ENCODE peak calls at places on chromosomes 16 and 17, in nine cellular contexts. One of them, this sample, is unnamed.

GRCh38 chr16:73054732-73055481 is 7.0 kb upstream of the ZFHX3 start:
- DNase-seq in BJ: no peak
- DNase-seq in activated naive CD4-positive, alpha-beta T cell treated with anti-CD3 and anti-CD28 coated beads, Interleukin-2, amount 50 U/mL, for 16 hours: no peak
- DNase-seq in activated T-cell treated with anti-CD3 and anti-CD28 coated beads, Interleukin-2, amount 50 U/mL, for 72 hours: no peak
- DNase-seq in NCI-H748 treated with DMSO at 0.1 percent for 48 hours: peak
- DNase-seq in GM04504: no peak
- DNase-seq in activated CD4-positive, alpha-beta T cell treated with anti-CD3 and anti-CD28 coated beads, Interleukin-2, amount 10 ng/mL, durations not matched to agents 7 days and 5 days: no peak
- DNase-seq in dorsolateral prefrontal cortex: no peak
- DNase-seq in RCC 7860: peak
- DNase-seq in this sample: peak

GRCh38 chr17:75511610-75512575 is 3.4 kb downstream of the CASKIN2 start:
- DNase-seq in BJ: no peak
- DNase-seq in activated naive CD4-positive, alpha-beta T cell treated with anti-CD3 and anti-CD28 coated beads, Interleukin-2, amount 50 U/mL, for 16 hours: no peak
- DNase-seq in activated T-cell treated with anti-CD3 and anti-CD28 coated beads, Interleukin-2, amount 50 U/mL, for 72 hours: no peak
- DNase-seq in NCI-H748 treated with DMSO at 0.1 percent for 48 hours: no peak
- DNase-seq in GM04504: no peak
- DNase-seq in activated CD4-positive, alpha-beta T cell treated with anti-CD3 and anti-CD28 coated beads, Interleukin-2, amount 10 ng/mL, durations not matched to agents 7 days and 5 days: no peak
- DNase-seq in dorsolateral prefrontal cortex: no peak
- DNase-seq in RCC 7860: peak
- DNase-seq in this sample: no peak

GRCh38 chr16:2275476-2276450 is 7.8 kb upstream of the RNPS1 start:
- DNase-seq in BJ: no peak
- DNase-seq in activated naive CD4-positive, alpha-beta T cell treated with anti-CD3 and anti-CD28 coated beads, Interleukin-2, amount 50 U/mL, for 16 hours: no peak
- DNase-seq in activated T-cell treated with anti-CD3 and anti-CD28 coated beads, Interleukin-2, amount 50 U/mL, for 72 hours: no peak
- DNase-seq in NCI-H748 treated with DMSO at 0.1 percent for 48 hours: no peak
- DNase-seq in GM04504: no peak
- DNase-seq in activated CD4-positive, alpha-beta T cell treated with anti-CD3 and anti-CD28 coated beads, Interleukin-2, amount 10 ng/mL, durations not matched to agents 7 days and 5 days: no peak
- DNase-seq in dorsolateral prefrontal cortex: no peak
- DNase-seq in RCC 7860: no peak
- DNase-seq in this sample: no peak

GRCh38 chr16:66199189-66199588 is 167.3 kb upstream of the CDH5 start:
- DNase-seq in BJ: no peak
- DNase-seq in activated naive CD4-positive, alpha-beta T cell treated with anti-CD3 and anti-CD28 coated beads, Interleukin-2, amount 50 U/mL, for 16 hours: no peak
- DNase-seq in activated T-cell treated with anti-CD3 and anti-CD28 coated beads, Interleukin-2, amount 50 U/mL, for 72 hours: no peak
- DNase-seq in NCI-H748 treated with DMSO at 0.1 percent for 48 hours: no peak
- DNase-seq in GM04504: no peak
- DNase-seq in activated CD4-positive, alpha-beta T cell treated with anti-CD3 and anti-CD28 coated beads, Interleukin-2, amount 10 ng/mL, durations not matched to agents 7 days and 5 days: no peak
- DNase-seq in dorsolateral prefrontal cortex: no peak
- DNase-seq in RCC 7860: no peak
- DNase-seq in this sample: no peak

GRCh38 chr16:23403547-23403946 is 49.4 kb downstream of the COG7 start:
- DNase-seq in BJ: no peak
- DNase-seq in activated naive CD4-positive, alpha-beta T cell treated with anti-CD3 and anti-CD28 coated beads, Interleukin-2, amount 50 U/mL, for 16 hours: no peak
- DNase-seq in activated T-cell treated with anti-CD3 and anti-CD28 coated beads, Interleukin-2, amount 50 U/mL, for 72 hours: no peak
- DNase-seq in NCI-H748 treated with DMSO at 0.1 percent for 48 hours: no peak
- DNase-seq in GM04504: no peak
- DNase-seq in activated CD4-positive, alpha-beta T cell treated with anti-CD3 and anti-CD28 coated beads, Interleukin-2, amount 10 ng/mL, durations not matched to agents 7 days and 5 days: no peak
- DNase-seq in dorsolateral prefrontal cortex: no peak
- DNase-seq in RCC 7860: no peak
- DNase-seq in this sample: no peak

GRCh38 chr17:50055426-50056216 is at the start of gene ITGA3:
- DNase-seq in BJ: no peak
- DNase-seq in activated naive CD4-positive, alpha-beta T cell treated with anti-CD3 and anti-CD28 coated beads, Interleukin-2, amount 50 U/mL, for 16 hours: peak
- DNase-seq in activated T-cell treated with anti-CD3 and anti-CD28 coated beads, Interleukin-2, amount 50 U/mL, for 72 hours: peak
- DNase-seq in NCI-H748 treated with DMSO at 0.1 percent for 48 hours: peak
- DNase-seq in GM04504: peak
- DNase-seq in activated CD4-positive, alpha-beta T cell treated with anti-CD3 and anti-CD28 coated beads, Interleukin-2, amount 10 ng/mL, durations not matched to agents 7 days and 5 days: peak
- DNase-seq in dorsolateral prefrontal cortex: peak
- DNase-seq in RCC 7860: peak
- DNase-seq in this sample: peak

GRCh38 chr16:67541391-67542263 is 13.0 kb downstream of the RIPOR1 start:
- DNase-seq in BJ: no peak
- DNase-seq in activated naive CD4-positive, alpha-beta T cell treated with anti-CD3 and anti-CD28 coated beads, Interleukin-2, amount 50 U/mL, for 16 hours: no peak
- DNase-seq in activated T-cell treated with anti-CD3 and anti-CD28 coated beads, Interleukin-2, amount 50 U/mL, for 72 hours: no peak
- DNase-seq in NCI-H748 treated with DMSO at 0.1 percent for 48 hours: no peak
- DNase-seq in GM04504: no peak
- DNase-seq in activated CD4-positive, alpha-beta T cell treated with anti-CD3 and anti-CD28 coated beads, Interleukin-2, amount 10 ng/mL, durations not matched to agents 7 days and 5 days: no peak
- DNase-seq in dorsolateral prefrontal cortex: no peak
- DNase-seq in RCC 7860: peak
- DNase-seq in this sample: no peak

GRCh38 chr16:85390511-85391174 is 222.5 kb upstream of the GSE1 start:
- DNase-seq in BJ: peak
- DNase-seq in activated naive CD4-positive, alpha-beta T cell treated with anti-CD3 and anti-CD28 coated beads, Interleukin-2, amount 50 U/mL, for 16 hours: no peak
- DNase-seq in activated T-cell treated with anti-CD3 and anti-CD28 coated beads, Interleukin-2, amount 50 U/mL, for 72 hours: no peak
- DNase-seq in NCI-H748 treated with DMSO at 0.1 percent for 48 hours: no peak
- DNase-seq in GM04504: peak
- DNase-seq in activated CD4-positive, alpha-beta T cell treated with anti-CD3 and anti-CD28 coated beads, Interleukin-2, amount 10 ng/mL, durations not matched to agents 7 days and 5 days: no peak
- DNase-seq in dorsolateral prefrontal cortex: no peak
- DNase-seq in RCC 7860: peak
- DNase-seq in this sample: peak

GRCh38 chr17:82118815-82119380 is 20.9 kb upstream of the FASN start:
- DNase-seq in BJ: no peak
- DNase-seq in activated naive CD4-positive, alpha-beta T cell treated with anti-CD3 and anti-CD28 coated beads, Interleukin-2, amount 50 U/mL, for 16 hours: no peak
- DNase-seq in activated T-cell treated with anti-CD3 and anti-CD28 coated beads, Interleukin-2, amount 50 U/mL, for 72 hours: no peak
- DNase-seq in NCI-H748 treated with DMSO at 0.1 percent for 48 hours: no peak
- DNase-seq in GM04504: no peak
- DNase-seq in activated CD4-positive, alpha-beta T cell treated with anti-CD3 and anti-CD28 coated beads, Interleukin-2, amount 10 ng/mL, durations not matched to agents 7 days and 5 days: no peak
- DNase-seq in dorsolateral prefrontal cortex: no peak
- DNase-seq in RCC 7860: no peak
- DNase-seq in this sample: no peak

GRCh38 chr17:2386400-2387085 is 14.3 kb downstream of the MNT start:
- DNase-seq in BJ: no peak
- DNase-seq in activated naive CD4-positive, alpha-beta T cell treated with anti-CD3 and anti-CD28 coated beads, Interleukin-2, amount 50 U/mL, for 16 hours: no peak
- DNase-seq in activated T-cell treated with anti-CD3 and anti-CD28 coated beads, Interleukin-2, amount 50 U/mL, for 72 hours: no peak
- DNase-seq in NCI-H748 treated with DMSO at 0.1 percent for 48 hours: no peak
- DNase-seq in GM04504: no peak
- DNase-seq in activated CD4-positive, alpha-beta T cell treated with anti-CD3 and anti-CD28 coated beads, Interleukin-2, amount 10 ng/mL, durations not matched to agents 7 days and 5 days: no peak
- DNase-seq in dorsolateral prefrontal cortex: peak
- DNase-seq in RCC 7860: no peak
- DNase-seq in this sample: no peak

GRCh38 chr17:6677946-6678345 is 26.4 kb downstream of the C17orf100 start:
- DNase-seq in BJ: no peak
- DNase-seq in activated naive CD4-positive, alpha-beta T cell treated with anti-CD3 and anti-CD28 coated beads, Interleukin-2, amount 50 U/mL, for 16 hours: no peak
- DNase-seq in activated T-cell treated with anti-CD3 and anti-CD28 coated beads, Interleukin-2, amount 50 U/mL, for 72 hours: no peak
- DNase-seq in NCI-H748 treated with DMSO at 0.1 percent for 48 hours: no peak
- DNase-seq in GM04504: no peak
- DNase-seq in activated CD4-positive, alpha-beta T cell treated with anti-CD3 and anti-CD28 coated beads, Interleukin-2, amount 10 ng/mL, durations not matched to agents 7 days and 5 days: no peak
- DNase-seq in dorsolateral prefrontal cortex: no peak
- DNase-seq in RCC 7860: no peak
- DNase-seq in this sample: no peak

GRCh38 chr16:70694088-70694487 is 8.2 kb upstream of the MTSS2 start:
- DNase-seq in BJ: peak
- DNase-seq in activated naive CD4-positive, alpha-beta T cell treated with anti-CD3 and anti-CD28 coated beads, Interleukin-2, amount 50 U/mL, for 16 hours: no peak
- DNase-seq in activated T-cell treated with anti-CD3 and anti-CD28 coated beads, Interleukin-2, amount 50 U/mL, for 72 hours: no peak
- DNase-seq in NCI-H748 treated with DMSO at 0.1 percent for 48 hours: no peak
- DNase-seq in GM04504: peak
- DNase-seq in activated CD4-positive, alpha-beta T cell treated with anti-CD3 and anti-CD28 coated beads, Interleukin-2, amount 10 ng/mL, durations not matched to agents 7 days and 5 days: no peak
- DNase-seq in dorsolateral prefrontal cortex: no peak
- DNase-seq in RCC 7860: peak
- DNase-seq in this sample: no peak

GRCh38 chr16:27859020-27859419 is 204.5 kb downstream of the GSG1L start:
- DNase-seq in BJ: no peak
- DNase-seq in activated naive CD4-positive, alpha-beta T cell treated with anti-CD3 and anti-CD28 coated beads, Interleukin-2, amount 50 U/mL, for 16 hours: no peak
- DNase-seq in activated T-cell treated with anti-CD3 and anti-CD28 coated beads, Interleukin-2, amount 50 U/mL, for 72 hours: no peak
- DNase-seq in NCI-H748 treated with DMSO at 0.1 percent for 48 hours: no peak
- DNase-seq in GM04504: no peak
- DNase-seq in activated CD4-positive, alpha-beta T cell treated with anti-CD3 and anti-CD28 coated beads, Interleukin-2, amount 10 ng/mL, durations not matched to agents 7 days and 5 days: no peak
- DNase-seq in dorsolateral prefrontal cortex: no peak
- DNase-seq in RCC 7860: no peak
- DNase-seq in this sample: no peak

This sample was measured in cerebellar cortex.